ENCODE peak calls at places on chromosomes 1 and 21, in seven cellular contexts. J, N, E, T, S, Q and I are unnamed samples.

GRCh38 chr1:6627841-6628545 is 3.3 kb downstream of the THAP3 start:
- DNase-seq in J (no peak), N (no peak), E (no peak), T (no peak), S (no peak), Q (no peak), I (no peak)

GRCh38 chr1:6035265-6035664 is 10.4 kb upstream of the KCNAB2 start:
- DNase-seq in J (no peak), N (no peak), E (no peak), T (no peak), S (no peak), Q (no peak), I (no peak)

GRCh38 chr1:11792106-11792505 is 13.7 kb downstream of the MTHFR start:
- DNase-seq in J (no peak), N (no peak), E (no peak), T (no peak), S (no peak), Q (peak), I (no peak)

GRCh38 chr1:210700511-210700910 is 371.8 kb downstream of the HHAT start:
- DNase-seq in J (no peak), N (no peak), E (no peak), T (no peak), S (no peak), Q (no peak), I (no peak)

GRCh38 chr21:44424608-44425306 is 30.6 kb upstream of the LRRC3 start:
- DNase-seq in J (no peak), N (no peak), E (no peak), T (no peak), S (no peak), Q (peak), I (peak)

GRCh38 chr1:2912424-2912823 is 108.8 kb upstream of the ACTRT2 start:
- DNase-seq in J (no peak), N (no peak), E (no peak), T (no peak), S (no peak), Q (no peak), I (no peak)

GRCh38 chr1:8377382-8377928 is 59.5 kb downstream of the SLC45A1 start:
- DNase-seq in J (no peak), N (no peak), E (no peak), T (no peak), S (no peak), Q (no peak), I (no peak)

GRCh38 chr21:42913461-42913860 is 12.0 kb downstream of the ERVH48-1 start:
- DNase-seq in J (no peak), N (no peak), E (no peak), T (no peak), S (no peak), Q (no peak), I (no peak)

GRCh38 chr1:29409616-29410015 is 173.3 kb downstream of the PTPRU start:
- DNase-seq in J (no peak), N (no peak), E (no peak), T (no peak), S (no peak), Q (no peak), I (no peak)

GRCh38 chr1:6538958-6539357 is 15.4 kb downstream of the NOL9 start:
- DNase-seq in J (no peak), N (no peak), E (no peak), T (no peak), S (no peak), Q (no peak), I (no peak)

GRCh38 chr21:17921579-17922530 is 102.7 kb upstream of the C21orf91 start:
- DNase-seq in J (no peak), N (peak), E (no peak), T (no peak), S (no peak), Q (no peak), I (no peak)

GRCh38 chr1:199064971-199065370 is 426.1 kb downstream of the PTPRC start:
- DNase-seq in J (no peak), N (no peak), E (no peak), T (no peak), S (peak), Q (no peak), I (no peak)

GRCh38 chr1:223712856-223713494 is 636 bp downstream of the CAPN2 start:
- DNase-seq in J (peak), N (no peak), E (peak), T (no peak), S (no peak), Q (peak), I (peak)

GRCh38 chr21:42570841-42571387 is 57.3 kb downstream of the SLC37A1 start:
- DNase-seq in J (no peak), N (no peak), E (no peak), T (peak), S (no peak), Q (peak), I (no peak)

GRCh38 chr1:940121-941026 is 16.7 kb downstream of the SAMD11 start:
- DNase-seq in J (no peak), N (no peak), E (no peak), T (peak), S (peak), Q (peak), I (no peak)

GRCh38 chr1:182185822-182186756 is 124.6 kb upstream of the ZNF648 start:
- DNase-seq in J (no peak), N (no peak), E (no peak), T (no peak), S (no peak), Q (no peak), I (no peak)

GRCh38 chr1:245179706-245180105 is 24.9 kb downstream of the KIF26B start:
- DNase-seq in J (no peak), N (no peak), E (no peak), T (no peak), S (no peak), Q (no peak), I (no peak)

GRCh38 chr1:220511785-220512184 is 16.2 kb upstream of the MARK1 start:
- DNase-seq in J (no peak), N (no peak), E (no peak), T (no peak), S (no peak), Q (no peak), I (no peak)

GRCh38 chr1:6025269-6026094 is 20.2 kb upstream of the KCNAB2 start:
- DNase-seq in J (no peak), N (no peak), E (no peak), T (no peak), S (no peak), Q (peak), I (no peak)

GRCh38 chr1:223266632-223267172 is 97.3 kb downstream of the SUSD4 start:
- DNase-seq in J (no peak), N (no peak), E (no peak), T (no peak), S (no peak), Q (no peak), I (no peak)

GRCh38 chr1:9643351-9644256 is 7.9 kb upstream of the PIK3CD start:
- DNase-seq in J (no peak), N (no peak), E (no peak), T (no peak), S (no peak), Q (no peak), I (no peak)

GRCh38 chr21:21010698-21011097 is 12.5 kb downstream of the NCAM2 start:
- DNase-seq in J (no peak), N (no peak), E (no peak), T (no peak), S (no peak), Q (no peak), I (no peak)

GRCh38 chr1:18746981-18747380 is 112.5 kb downstream of the TAS1R2 start:
- DNase-seq in J (no peak), N (no peak), E (no peak), T (no peak), S (no peak), Q (no peak), I (no peak)

GRCh38 chr1:192626366-192627179 is 9.4 kb upstream of the RGS13 start:
- DNase-seq in J (no peak), N (no peak), E (no peak), T (no peak), S (no peak), Q (no peak), I (no peak)

GRCh38 chr1:6461538-6462411 is 4.2 kb downstream of the TNFRSF25 start:
- DNase-seq in J (no peak), N (no peak), E (no peak), T (no peak), S (no peak), Q (no peak), I (no peak)

GRCh38 chr1:227941509-227942020 is 6.2 kb downstream of the WNT9A start:
- DNase-seq in J (no peak), N (peak), E (no peak), T (no peak), S (no peak), Q (no peak), I (no peak)

GRCh38 chr1:99217599-99217998 is 46.7 kb upstream of the PLPPR4 start:
- DNase-seq in J (no peak), N (peak), E (no peak), T (no peak), S (no peak), Q (no peak), I (no peak)

GRCh38 chr1:165284471-165284870 is 72.0 kb downstream of the LMX1A start:
- DNase-seq in J (no peak), N (no peak), E (no peak), T (peak), S (no peak), Q (no peak), I (no peak)

GRCh38 chr1:116420417-116421200 is 47.6 kb downstream of the ATP1A1 start:
- DNase-seq in J (no peak), N (no peak), E (no peak), T (no peak), S (peak), Q (no peak), I (no peak)

GRCh38 chr21:15065381-15066230 is 806 bp upstream of the NRIP1 start:
- DNase-seq in J (no peak), N (peak), E (peak), T (no peak), S (peak), Q (peak), I (peak)